ENCODE peak calls at places on chromosomes 11 and 22, in seven cellular contexts. H is activated CD8-positive, alpha-beta T cell treated with anti-CD3 and anti-CD28 coated beads for 36 hours; A is CD4-positive, alpha-beta T cell; E is progenitor cell of endocrine pancreas; J is MCF 10A; X is fibroblast of mammary gland; W is HFFc6. T is an unnamed sample.
A peak's percentile ranks its signal among the peaks of the same experiment; 100 is the strongest.

GRCh38 chr11:61174275-61174674 is 13.0 kb upstream of the VPS37C start:
- DNase-seq in W (no peak), J (no peak), H (no peak), E (no peak), A (no peak), X (no peak), T (no peak)

GRCh38 chr11:130531061-130531460 is 82.6 kb downstream of the ADAMTS15 start:
- DNase-seq in X (peak; percentile 12), H (no peak), J (no peak), E (no peak), A (no peak), W (no peak), T (no peak)

GRCh38 chr11:79081441-79082124 is 359.2 kb downstream of the TENM4 start:
- DNase-seq in X (peak; percentile 46), H (no peak), W (peak; percentile 8), J (no peak), A (no peak), E (no peak), T (no peak)

GRCh38 chr11:75786101-75786736 is 17.6 kb downstream of the DGAT2 start:
- DNase-seq in E (peak; percentile 38), X (no peak), J (no peak), H (no peak), A (no peak), W (no peak), T (peak; percentile 98)

GRCh38 chr11:45618897-45619296 is 46.5 kb downstream of the CHST1 start:
- DNase-seq in E (no peak), J (no peak), A (no peak), W (no peak), X (no peak), H (no peak), T (no peak)

GRCh38 chr11:44607987-44608386 is 42.5 kb downstream of the CD82 start:
- DNase-seq in X (peak; percentile 44), H (no peak), W (no peak), E (no peak), A (no peak), J (peak; percentile 75), T (no peak)

GRCh38 chr11:33692013-33692504 is 8.6 kb downstream of the C11orf91 start:
- DNase-seq in J (peak; percentile 91), X (peak; percentile 97), A (no peak), W (peak; percentile 93), E (no peak), H (no peak), T (no peak)

GRCh38 chr11:2746401-2747230 is 46.8 kb upstream of the KCNQ1OT1 start:
- DNase-seq in W (no peak), X (no peak), J (no peak), E (no peak), H (no peak), A (no peak), T (peak; percentile 23)

GRCh38 chr11:44912270-44912987 is 38.3 kb downstream of the TP53I11 start:
- DNase-seq in W (no peak), X (no peak), A (no peak), E (no peak), H (no peak), J (no peak), T (no peak)

GRCh38 chr11:555500-556174 is 4.9 kb downstream of the LMNTD2 start:
- DNase-seq in W (no peak), A (no peak), J (no peak), X (no peak), E (no peak), H (no peak), T (no peak)

GRCh38 chr11:64721359-64721699 is 1.7 kb downstream of the NRXN2 start:
- DNase-seq in W (no peak), A (no peak), J (no peak), E (no peak), H (no peak), X (no peak), T (no peak)

GRCh38 chr11:64592656-64593055 is 1.6 kb downstream of the SLC22A12 start:
- DNase-seq in J (no peak), W (no peak), E (no peak), H (no peak), X (no peak), A (no peak), T (no peak)

GRCh38 chr11:102244681-102245409 is 72.4 kb upstream of the BIRC3 start:
- DNase-seq in W (peak; percentile 95), E (no peak), H (no peak), X (peak; percentile 93), J (peak; percentile 95), A (no peak), T (no peak)

GRCh38 chr22:20956258-20957117 is 10.6 kb upstream of the AIFM3 start:
- DNase-seq in H (no peak), E (no peak), X (peak; percentile 51), A (no peak), W (no peak), J (peak; percentile 77), T (peak; percentile 74)

GRCh38 chr11:43687120-43687791 is 6.7 kb downstream of the HSD17B12 start:
- DNase-seq in A (no peak), X (peak; percentile 63), J (peak; percentile 69), E (no peak), W (no peak), H (no peak), T (no peak)

DNA sequence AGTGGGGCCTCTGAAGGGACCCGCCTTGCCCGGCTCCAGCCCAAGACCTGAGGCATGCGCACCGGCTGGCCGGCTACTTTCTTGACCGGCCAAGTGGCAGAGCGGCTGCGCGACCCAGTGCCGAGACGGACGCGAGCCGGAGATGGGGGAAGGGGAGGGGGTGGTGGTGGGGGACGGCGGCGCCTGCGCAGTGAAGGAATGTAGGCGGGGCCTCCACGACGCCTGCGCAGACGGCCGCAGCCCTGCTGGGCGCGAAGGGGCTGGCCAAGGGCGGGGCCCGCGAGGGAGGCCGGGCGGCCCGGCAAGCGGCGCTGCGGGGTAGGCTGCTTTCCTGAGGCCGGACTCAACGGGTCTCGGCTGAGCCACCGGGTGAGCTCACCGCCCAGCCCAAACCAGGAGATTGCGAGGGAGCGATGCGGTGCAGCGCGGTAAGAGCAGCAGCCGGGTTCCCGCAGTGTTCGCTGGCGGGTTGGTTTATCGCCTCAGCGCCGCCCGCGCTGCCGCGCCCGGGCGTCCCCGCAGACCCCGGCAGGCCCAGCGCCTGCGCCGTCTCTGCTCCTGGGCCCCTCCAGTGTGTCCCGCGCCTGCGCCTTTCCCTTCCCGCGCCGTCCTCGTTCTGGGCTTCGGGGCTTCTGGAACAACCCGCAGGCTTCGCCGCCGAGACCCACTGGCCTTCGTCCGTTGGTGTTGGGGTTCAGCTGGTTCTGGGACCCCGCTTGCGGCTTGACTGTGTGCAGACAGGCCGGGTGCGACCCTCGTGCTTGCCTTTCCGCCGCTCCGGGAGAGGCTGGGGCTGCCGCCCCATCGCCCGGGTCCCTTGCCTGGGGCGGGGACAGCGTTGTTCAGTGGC is at the start of gene SPECC1L:
- DNase-seq in J (peak; percentile 91), E (peak; percentile 94), H (peak; percentile 90), X (peak; percentile 89), W (peak; percentile 88), A (peak; percentile 92), T (peak; percentile 93)
- TF ChIP-seq CTCF in J (no peak), E (peak; percentile 6), H (no peak), X (no peak), W (peak; percentile 41), A (no peak), T (no peak)

GRCh38 chr11:132186193-132186592 is 815.8 kb downstream of the NTM start:
- DNase-seq in H (no peak), A (no peak), X (no peak), E (no peak), J (no peak), W (no peak), T (no peak)

GRCh38 chr11:132184079-132184478 is 813.7 kb downstream of the NTM start:
- DNase-seq in J (no peak), W (no peak), X (no peak), E (no peak), H (no peak), A (no peak), T (no peak)

GRCh38 chr11:132187814-132188213 is 817.4 kb downstream of the NTM start:
- DNase-seq in J (no peak), H (no peak), X (no peak), A (no peak), E (no peak), W (peak; percentile 2), T (no peak)

GRCh38 chr11:132187391-132187790 is 817.0 kb downstream of the NTM start:
- DNase-seq in W (no peak), E (no peak), X (no peak), A (no peak), J (no peak), H (no peak), T (no peak)

DNA sequence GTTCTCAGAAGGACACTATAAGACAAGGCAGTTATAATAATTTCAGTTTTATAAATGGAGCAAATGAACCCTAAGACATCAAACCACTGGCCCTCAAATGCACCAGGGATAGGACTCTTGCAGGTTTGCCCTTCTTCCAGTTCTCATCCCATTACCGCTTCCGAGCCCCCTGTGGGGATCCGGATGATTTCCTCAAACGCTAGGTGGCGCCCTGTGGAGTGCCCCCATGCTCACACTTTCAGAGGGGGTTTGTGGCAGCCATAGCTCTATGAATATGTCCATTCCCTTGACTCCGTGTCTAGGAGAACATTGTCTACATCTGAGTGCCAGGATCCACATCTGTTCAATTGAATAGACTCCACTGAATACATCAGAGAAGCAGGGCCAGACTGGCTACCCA is 816.3 kb downstream of the NTM start:
- DNase-seq in J (no peak), E (no peak), H (no peak), X (no peak), A (no peak), W (no peak), T (no peak)
- TF ChIP-seq CTCF in J (no peak), E (peak; percentile 49), H (no peak), X (no peak), A (no peak), W (peak; percentile 68), T (peak; percentile 14)

GRCh38 chr11:14967581-14968214 is 4.5 kb downstream of the CALCA start:
- DNase-seq in A (no peak), E (no peak), H (no peak), W (no peak), X (no peak), J (no peak), T (no peak)

GRCh38 chr11:14971865-14972580 is at the start of gene CALCA:
- DNase-seq in W (no peak), E (no peak), H (no peak), X (no peak), J (no peak), A (no peak), T (no peak)

GRCh38 chr11:14972581-14973490 is 685 bp upstream of the CALCA start:
- DNase-seq in E (no peak), W (no peak), A (no peak), H (peak; percentile 45), X (no peak), J (no peak), T (no peak)

GRCh38 chr11:14973621-14974020 is 1.5 kb upstream of the CALCA start:
- DNase-seq in X (no peak), W (no peak), H (peak; percentile 60), E (peak; percentile 16), J (no peak), A (peak; percentile 20), T (no peak)

GRCh38 chr11:14969922-14970323 is 2.2 kb downstream of the CALCA start:
- DNase-seq in X (peak; percentile 23), E (peak; percentile 77), J (peak; percentile 57), W (peak; percentile 20), H (peak; percentile 87), A (peak; percentile 30), T (peak; percentile 58)
- TF ChIP-seq CTCF in X (peak; percentile 60), E (peak; percentile 89), J (peak; percentile 71), W (peak; percentile 88), H (peak; percentile 74), A (peak; percentile 18), T (peak; percentile 50)

DNA sequence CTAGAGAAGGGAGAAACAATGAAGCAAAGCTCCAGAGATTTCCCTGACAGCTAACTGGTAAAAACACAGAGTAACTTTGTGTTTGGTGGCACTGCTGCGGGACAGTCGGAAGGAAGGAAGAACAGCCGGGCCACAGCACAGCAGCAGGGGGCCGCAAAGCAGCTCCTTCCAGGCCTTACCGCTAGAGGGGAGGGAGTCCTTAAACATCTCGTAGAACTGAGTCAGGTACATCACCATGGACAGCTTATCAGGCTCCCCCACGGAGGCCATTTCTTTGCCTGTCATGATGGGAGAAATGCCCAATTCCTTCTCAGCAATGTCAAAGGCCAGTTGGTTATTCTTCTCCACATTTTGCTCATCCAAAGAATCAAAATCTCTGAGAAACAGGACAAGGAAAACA is 114.6 kb upstream of the BID start:
- DNase-seq in H (no peak), X (no peak), J (no peak), E (no peak), W (no peak), A (no peak), T (no peak)
- TF ChIP-seq CTCF in H (no peak), X (peak; percentile 1), J (no peak), E (peak; percentile 53), W (peak; percentile 59), A (no peak), T (no peak)